ENCODE peak calls at places on chromosomes 12 and 14, in six cellular contexts. One of them, this sample, is unnamed.

GRCh38 chr14:41280745-41281144 is 325.9 kb upstream of the LRFN5 start:
- DNase-seq in stomach: no peak
- DNase-seq in suprapubic skin: no peak
- DNase-seq in vagina: no peak
- DNase-seq in breast epithelium: no peak
- DNase-seq in endothelial cell of umbilical vein: no peak
- DNase-seq in this sample: no peak

GRCh38 chr12:116910280-116910644 is 488 bp upstream of the FBXW8 start:
- DNase-seq in endothelial cell of umbilical vein: no peak
- DNase-seq in vagina: no peak
- DNase-seq in stomach: no peak
- DNase-seq in breast epithelium: no peak
- DNase-seq in suprapubic skin: no peak
- DNase-seq in this sample: no peak

GRCh38 chr12:46402451-46402850 is 29.9 kb upstream of the SLC38A2 start:
- DNase-seq in stomach: no peak
- DNase-seq in suprapubic skin: no peak
- DNase-seq in vagina: no peak
- DNase-seq in endothelial cell of umbilical vein: peak
- DNase-seq in breast epithelium: no peak
- DNase-seq in this sample: no peak

GRCh38 chr14:104135121-104135903 is 3.1 kb upstream of the KIF26A start:
- DNase-seq in stomach: no peak
- DNase-seq in endothelial cell of umbilical vein: peak
- DNase-seq in suprapubic skin: peak
- DNase-seq in vagina: no peak
- DNase-seq in breast epithelium: no peak
- DNase-seq in this sample: no peak

GRCh38 chr14:34043627-34044372 is 92.9 kb upstream of the EGLN3 start:
- DNase-seq in stomach: no peak
- DNase-seq in suprapubic skin: no peak
- DNase-seq in breast epithelium: no peak
- DNase-seq in vagina: no peak
- DNase-seq in endothelial cell of umbilical vein: peak
- DNase-seq in this sample: peak

GRCh38 chr12:70365648-70366518 is at the start of gene KCNMB4:
- DNase-seq in endothelial cell of umbilical vein: peak
- DNase-seq in vagina: no peak
- DNase-seq in stomach: peak
- DNase-seq in suprapubic skin: peak
- DNase-seq in breast epithelium: peak
- DNase-seq in this sample: peak

GRCh38 chr14:56172571-56172971 is 54.4 kb downstream of the PELI2 start:
- DNase-seq in vagina: no peak
- DNase-seq in suprapubic skin: no peak
- DNase-seq in endothelial cell of umbilical vein: peak
- DNase-seq in stomach: no peak
- DNase-seq in breast epithelium: no peak
- DNase-seq in this sample: no peak

GRCh38 chr12:67910360-67911292 is 78.6 kb upstream of the IFNG-AS1 start:
- DNase-seq in breast epithelium: no peak
- DNase-seq in suprapubic skin: no peak
- DNase-seq in vagina: no peak
- DNase-seq in stomach: no peak
- DNase-seq in endothelial cell of umbilical vein: no peak
- DNase-seq in this sample: no peak

GRCh38 chr12:50282581-50283229 is 615 bp downstream of the LIMA1 start:
- DNase-seq in breast epithelium: no peak
- DNase-seq in stomach: no peak
- DNase-seq in suprapubic skin: no peak
- DNase-seq in endothelial cell of umbilical vein: peak
- DNase-seq in vagina: no peak
- DNase-seq in this sample: no peak

GRCh38 chr14:34247605-34248004 is 214.4 kb downstream of the SPTSSA start:
- DNase-seq in breast epithelium: no peak
- DNase-seq in stomach: no peak
- DNase-seq in endothelial cell of umbilical vein: no peak
- DNase-seq in suprapubic skin: no peak
- DNase-seq in vagina: no peak
- DNase-seq in this sample: no peak

GRCh38 chr12:31260840-31261239 is 65.1 kb downstream of the SINHCAF start:
- DNase-seq in suprapubic skin: no peak
- DNase-seq in endothelial cell of umbilical vein: no peak
- DNase-seq in breast epithelium: no peak
- DNase-seq in vagina: no peak
- DNase-seq in stomach: no peak
- DNase-seq in this sample: no peak

GRCh38 chr12:80847575-80847974 is 90.2 kb downstream of the LIN7A start:
- DNase-seq in breast epithelium: no peak
- DNase-seq in vagina: no peak
- DNase-seq in stomach: no peak
- DNase-seq in endothelial cell of umbilical vein: no peak
- DNase-seq in suprapubic skin: no peak
- DNase-seq in this sample: no peak

GRCh38 chr14:31207287-31207745 is 277 bp downstream of the HECTD1 start:
- DNase-seq in stomach: no peak
- DNase-seq in breast epithelium: peak
- DNase-seq in endothelial cell of umbilical vein: no peak
- DNase-seq in suprapubic skin: no peak
- DNase-seq in vagina: peak
- DNase-seq in this sample: no peak
- TF ChIP-seq POLR2A in stomach: no peak
- TF ChIP-seq POLR2A in breast epithelium: peak
- TF ChIP-seq POLR2A in endothelial cell of umbilical vein: peak
- TF ChIP-seq POLR2A in suprapubic skin: no peak
- TF ChIP-seq POLR2A in vagina: peak
- TF ChIP-seq POLR2A in this sample: no peak

DNA sequence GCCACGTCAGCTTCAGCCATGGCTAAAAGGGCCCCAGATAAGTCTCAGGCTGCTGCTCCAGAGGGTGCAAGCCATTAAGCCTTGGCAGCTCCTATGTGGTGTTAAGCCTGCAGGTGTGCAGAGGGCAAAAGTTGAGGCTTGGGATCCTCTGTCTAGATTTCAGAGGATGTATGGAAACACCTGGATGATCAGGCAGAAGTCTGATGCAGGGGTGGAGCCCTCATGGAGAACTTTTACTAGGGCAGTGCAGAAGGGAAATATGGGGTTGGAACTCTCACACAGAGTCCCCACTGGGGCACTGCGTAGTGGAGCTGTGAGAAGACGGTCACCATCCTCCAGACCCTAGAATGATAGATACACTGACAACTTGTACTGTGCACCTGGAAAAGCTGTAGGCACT is 47.9 kb downstream of the SDR9C7 start:
- DNase-seq in endothelial cell of umbilical vein: no peak
- DNase-seq in vagina: no peak
- DNase-seq in suprapubic skin: no peak
- DNase-seq in breast epithelium: no peak
- DNase-seq in stomach: no peak
- DNase-seq in this sample: no peak
- TF ChIP-seq POLR2AphosphoS5 in endothelial cell of umbilical vein: no peak
- TF ChIP-seq POLR2AphosphoS5 in vagina: no peak
- TF ChIP-seq POLR2AphosphoS5 in suprapubic skin: no peak
- TF ChIP-seq POLR2AphosphoS5 in breast epithelium: no peak
- TF ChIP-seq POLR2AphosphoS5 in stomach: no peak
- TF ChIP-seq POLR2AphosphoS5 in this sample: no peak

GRCh38 chr12:112901271-112901670 is 5.5 kb upstream of the OAS1 start:
- DNase-seq in suprapubic skin: no peak
- DNase-seq in endothelial cell of umbilical vein: peak
- DNase-seq in stomach: peak
- DNase-seq in vagina: peak
- DNase-seq in breast epithelium: no peak
- DNase-seq in this sample: no peak
- TF ChIP-seq POLR2A in suprapubic skin: no peak
- TF ChIP-seq POLR2A in endothelial cell of umbilical vein: no peak
- TF ChIP-seq POLR2A in stomach: no peak
- TF ChIP-seq POLR2A in vagina: no peak
- TF ChIP-seq POLR2A in breast epithelium: no peak
- TF ChIP-seq POLR2A in this sample: no peak

DNA sequence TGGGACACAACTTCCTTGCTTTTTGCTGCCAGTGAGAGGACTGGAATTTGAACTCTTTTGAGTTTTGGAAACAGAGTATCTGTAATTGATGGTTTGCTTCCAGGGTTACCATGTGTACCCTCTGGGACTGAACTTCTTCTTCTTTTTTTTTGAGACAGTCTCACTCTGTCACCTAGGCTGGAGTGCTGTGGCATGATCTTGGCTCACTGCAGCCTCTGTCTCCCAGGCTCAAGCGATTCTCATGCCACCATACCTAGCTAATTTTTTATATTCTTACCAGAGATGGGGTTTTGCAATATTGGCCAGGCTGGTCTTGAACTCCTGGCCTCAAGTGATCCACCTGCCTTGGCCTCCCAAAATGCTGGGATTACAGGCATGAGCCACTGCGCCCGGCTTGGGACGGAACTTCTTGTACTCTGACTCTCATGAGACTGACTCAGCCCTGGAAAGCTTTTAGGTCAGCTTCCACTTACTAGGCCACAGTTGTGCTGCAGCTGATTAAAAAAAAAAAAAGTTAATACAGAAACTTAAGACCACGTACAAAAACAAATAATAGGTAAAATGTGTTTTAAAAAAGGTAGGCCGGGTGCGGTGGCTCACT is 15.8 kb downstream of the SEL1L start:
- DNase-seq in stomach: no peak
- DNase-seq in breast epithelium: no peak
- DNase-seq in suprapubic skin: no peak
- DNase-seq in endothelial cell of umbilical vein: no peak
- DNase-seq in vagina: no peak
- DNase-seq in this sample: no peak
- TF ChIP-seq POLR2AphosphoS5 in stomach: no peak
- TF ChIP-seq POLR2AphosphoS5 in breast epithelium: no peak
- TF ChIP-seq POLR2AphosphoS5 in suprapubic skin: no peak
- TF ChIP-seq POLR2AphosphoS5 in endothelial cell of umbilical vein: no peak
- TF ChIP-seq POLR2AphosphoS5 in vagina: no peak
- TF ChIP-seq POLR2AphosphoS5 in this sample: no peak

DNA sequence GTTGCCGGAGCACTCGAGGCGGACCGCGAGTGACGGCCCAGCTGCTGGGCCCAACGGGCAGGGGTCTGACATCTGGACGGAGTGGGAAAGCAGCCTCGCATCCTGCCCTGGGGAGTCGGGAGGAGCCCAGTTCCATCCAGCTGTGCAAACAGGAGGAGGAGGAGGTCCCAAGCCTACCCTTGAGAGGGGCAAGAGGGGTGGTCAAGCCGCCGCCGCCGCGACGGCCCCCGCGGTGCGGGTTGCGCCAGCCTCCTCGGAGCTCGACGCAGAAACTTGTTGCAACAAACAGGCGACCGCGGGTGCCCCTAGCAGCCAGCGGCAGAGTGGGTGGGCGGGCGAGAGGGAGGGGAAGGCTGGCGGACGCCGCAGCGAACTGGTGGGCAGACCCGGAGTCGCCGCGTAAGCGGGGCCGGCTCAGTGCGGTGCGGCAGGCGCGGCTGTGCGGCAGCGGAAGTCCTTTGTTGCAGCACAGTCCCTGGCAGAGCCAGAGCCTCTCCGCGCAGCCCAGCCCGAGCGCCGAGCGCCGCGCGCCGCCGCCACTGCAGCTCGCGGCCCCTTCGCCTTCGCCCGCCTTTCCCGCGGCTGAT is at the start of gene ZBTB1:
- DNase-seq in suprapubic skin: peak
- DNase-seq in vagina: peak
- DNase-seq in endothelial cell of umbilical vein: peak
- DNase-seq in stomach: peak
- DNase-seq in breast epithelium: peak
- DNase-seq in this sample: peak
- TF ChIP-seq POLR2A in suprapubic skin: peak
- TF ChIP-seq POLR2A in vagina: peak
- TF ChIP-seq POLR2A in endothelial cell of umbilical vein: peak
- TF ChIP-seq POLR2A in stomach: no peak
- TF ChIP-seq POLR2A in breast epithelium: peak
- TF ChIP-seq POLR2A in this sample: peak

DNA sequence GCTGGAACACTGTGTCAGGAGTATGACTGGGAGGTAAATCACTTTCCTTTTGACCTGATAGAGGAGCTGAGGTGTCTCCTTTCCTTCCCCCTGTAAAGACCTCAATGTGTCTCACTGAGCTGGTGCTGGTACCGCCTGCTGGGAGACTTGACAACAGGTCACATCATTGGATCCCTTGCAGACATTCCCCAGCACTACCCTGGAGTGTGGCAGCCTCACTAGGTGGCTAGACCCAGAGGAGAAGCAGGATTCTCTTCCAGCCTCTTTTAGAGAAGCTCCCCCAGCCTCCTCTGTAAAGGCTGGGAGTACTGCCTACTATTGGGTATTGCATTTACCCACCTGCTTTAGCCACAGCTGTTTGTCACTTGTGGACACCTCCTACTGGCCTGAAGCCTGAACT is 223.9 kb downstream of the ADGRD1 start:
- DNase-seq in stomach: no peak
- DNase-seq in vagina: peak
- DNase-seq in endothelial cell of umbilical vein: no peak
- DNase-seq in suprapubic skin: no peak
- DNase-seq in breast epithelium: no peak
- DNase-seq in this sample: no peak
- TF ChIP-seq POLR2AphosphoS5 in stomach: no peak
- TF ChIP-seq POLR2AphosphoS5 in vagina: no peak
- TF ChIP-seq POLR2AphosphoS5 in endothelial cell of umbilical vein: no peak
- TF ChIP-seq POLR2AphosphoS5 in suprapubic skin: no peak
- TF ChIP-seq POLR2AphosphoS5 in breast epithelium: no peak
- TF ChIP-seq POLR2AphosphoS5 in this sample: no peak

DNA sequence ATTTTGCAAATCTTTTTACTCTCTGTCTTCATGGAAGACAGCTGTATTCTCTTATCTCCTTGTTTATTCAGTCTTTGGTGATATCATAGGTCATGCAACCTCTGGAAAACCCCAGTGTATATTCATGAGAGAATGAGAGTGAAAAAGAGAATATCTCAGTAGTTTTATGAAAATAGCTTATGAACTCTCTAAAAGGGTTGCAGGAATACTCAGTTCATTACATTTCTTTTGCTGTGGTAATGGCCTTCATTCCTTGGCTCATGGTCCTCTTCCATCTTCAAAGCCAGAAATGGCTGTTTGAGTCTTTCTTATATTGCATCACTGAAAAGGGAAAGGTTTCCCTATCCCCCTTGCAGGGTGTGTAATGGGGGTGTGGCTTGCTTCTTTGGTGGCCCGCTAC is 150.0 kb downstream of the CCDC91 start:
- DNase-seq in vagina: no peak
- DNase-seq in endothelial cell of umbilical vein: peak
- DNase-seq in breast epithelium: no peak
- DNase-seq in stomach: no peak
- DNase-seq in suprapubic skin: no peak
- DNase-seq in this sample: no peak
- TF ChIP-seq POLR2A in vagina: no peak
- TF ChIP-seq POLR2A in endothelial cell of umbilical vein: no peak
- TF ChIP-seq POLR2A in breast epithelium: no peak
- TF ChIP-seq POLR2A in stomach: no peak
- TF ChIP-seq POLR2A in suprapubic skin: no peak
- TF ChIP-seq POLR2A in this sample: no peak

This sample was measured in GM12892.